ENCODE peak calls at places on chromosomes 11 and 22, in eight cellular contexts. T is LHCN-M2; R is astrocyte of the hippocampus; V is M059J; X is iPS DF 19.7; J is PC-9; W is colonic mucosa; L is CD8-positive, alpha-beta T cell. C is an unnamed sample.

GRCh38 chr22:42769574-42770447 is 49.1 kb upstream of the A4GALT start:
- DNase-seq in L (no peak), J (no peak), V (peak), T (peak), X (no peak), W (peak), R (peak), C (no peak)

GRCh38 chr11:17256512-17256911 is 20.0 kb upstream of the NUCB2 start:
- DNase-seq in L (no peak), V (peak), J (peak), W (no peak), T (peak), R (peak), X (no peak), C (no peak)

GRCh38 chr22:42074153-42074750 is at the start of gene PHETA2:
- DNase-seq in R (peak), J (no peak), W (peak), V (no peak), L (peak), X (no peak), T (peak), C (peak)

GRCh38 chr11:129192150-129192549 is at the start of gene ARHGAP32:
- DNase-seq in X (no peak), J (peak), R (no peak), L (no peak), V (peak), T (no peak), W (peak), C (no peak)

GRCh38 chr11:78228467-78228866 is 39.7 kb downstream of the USP35 start:
- DNase-seq in W (peak), J (peak), L (no peak), X (peak), R (peak), V (peak), T (peak), C (no peak)

GRCh38 chr11:126359431-126360048 is 4.1 kb downstream of the ST3GAL4 start:
- DNase-seq in W (peak), T (no peak), X (no peak), R (peak), V (no peak), J (no peak), L (no peak), C (no peak)

GRCh38 chr11:12087075-12087775 is 23.2 kb upstream of the MICAL2 start:
- DNase-seq in V (peak), L (no peak), W (peak), R (peak), J (peak), X (no peak), T (peak), C (peak)

GRCh38 chr11:101327908-101328307 is 198.3 kb upstream of the PGR start:
- DNase-seq in T (no peak), J (no peak), W (no peak), X (no peak), L (no peak), R (no peak), V (no peak), C (no peak)

GRCh38 chr11:69731110-69731509 is 27.3 kb upstream of the FGF19 start:
- DNase-seq in R (no peak), J (no peak), X (no peak), V (no peak), W (no peak), T (no peak), L (no peak), C (no peak)

GRCh38 chr11:34044664-34045485 is 6.7 kb upstream of the CAPRIN1 start:
- DNase-seq in W (no peak), J (peak), R (peak), V (peak), X (peak), T (peak), L (no peak), C (no peak)

GRCh38 chr11:1226981-1227550 is 4.2 kb downstream of the MUC5B start:
- DNase-seq in R (no peak), X (no peak), T (no peak), W (peak), J (no peak), V (no peak), L (no peak), C (no peak)

GRCh38 chr11:14973621-14974020 is 1.5 kb upstream of the CALCA start:
- DNase-seq in W (no peak), V (no peak), T (no peak), L (no peak), J (no peak), X (no peak), R (peak), C (no peak)